ENCODE peak calls at places on chromosomes 6 and 20, in five cellular contexts. J, T, O, Q and F are unnamed samples.

GRCh38 chr20:531608-532007 is 12.0 kb downstream of the CSNK2A1 start:
- DNase-seq in J (no peak), T (no peak), O (no peak), Q (no peak), F (no peak)

GRCh38 chr20:63091901-63092659 is 85.3 kb upstream of the BHLHE23 start:
- DNase-seq in O (no peak), Q (no peak), J (no peak), T (peak), F (no peak)

GRCh38 chr6:29705389-29706231 is 17.6 kb upstream of the HLA-F start:
- DNase-seq in Q (peak), J (no peak), O (no peak), T (no peak), F (peak)

GRCh38 chr6:92329416-92329815 is 1089.9 kb downstream of the EPHA7 start:
- DNase-seq in O (no peak), T (no peak), Q (no peak), J (no peak), F (no peak)

GRCh38 chr6:36347635-36348034 is 10.9 kb upstream of the BNIP5 start:
- DNase-seq in T (no peak), J (no peak), O (no peak), Q (no peak), F (no peak)

GRCh38 chr20:62215991-62216635 is 4.0 kb downstream of the HRH3 start:
- DNase-seq in J (no peak), T (no peak), Q (no peak), O (no peak), F (no peak)

GRCh38 chr20:35273449-35274171 is 4.3 kb downstream of the MMP24OS start:
- DNase-seq in Q (no peak), J (no peak), O (no peak), T (no peak), F (no peak)

GRCh38 chr6:7546832-7547714 is 5.6 kb downstream of the DSP start:
- DNase-seq in J (no peak), O (no peak), T (no peak), Q (no peak), F (no peak)

GRCh38 chr6:42100029-42100901 is 42.2 kb downstream of the C6orf132 start:
- DNase-seq in J (no peak), O (no peak), T (no peak), Q (no peak), F (peak)

GRCh38 chr6:34791164-34791841 is 580 bp upstream of the BLTP3A start:
- DNase-seq in J (no peak), O (peak), Q (peak), T (peak), F (no peak)

GRCh38 chr6:150567823-150568383 is 31.8 kb upstream of the PLEKHG1 start:
- DNase-seq in O (no peak), J (no peak), Q (peak), T (no peak), F (no peak)

GRCh38 chr6:111480988-111481830 is 1.8 kb downstream of the REV3L start:
- DNase-seq in T (no peak), Q (peak), J (no peak), O (no peak), F (no peak)

GRCh38 chr6:26170181-26170580 is 83.0 kb downstream of the HFE start:
- DNase-seq in O (no peak), T (no peak), J (no peak), Q (no peak), F (no peak)

GRCh38 chr6:39137235-39137634 is 22.2 kb upstream of the SAYSD1 start:
- DNase-seq in J (peak), Q (no peak), T (no peak), O (no peak), F (peak)

GRCh38 chr6:121503633-121504032 is 68.2 kb downstream of the GJA1 start:
- DNase-seq in Q (no peak), J (no peak), T (no peak), O (no peak), F (no peak)

GRCh38 chr6:136463796-136464542 is 86.3 kb downstream of the MAP7 start:
- DNase-seq in O (no peak), Q (no peak), J (no peak), T (no peak), F (no peak)

GRCh38 chr20:20375862-20376261 is 8.0 kb downstream of the INSM1 start:
- DNase-seq in T (no peak), O (no peak), J (no peak), Q (peak), F (no peak)

GRCh38 chr6:158653577-158654354 is 3.9 kb downstream of the SYTL3 start:
- DNase-seq in Q (no peak), J (no peak), T (peak), O (peak), F (peak)

GRCh38 chr20:34473262-34473883 is 42.8 kb upstream of the DYNLRB1 start:
- DNase-seq in J (peak), T (no peak), Q (no peak), O (no peak), F (no peak)

GRCh38 chr6:31933537-31933936 is 6.0 kb downstream of the C2 start:
- DNase-seq in T (no peak), Q (no peak), O (no peak), J (no peak), F (no peak)

GRCh38 chr6:16481680-16482079 is 243.3 kb downstream of the GMPR start:
- DNase-seq in Q (no peak), T (no peak), J (no peak), O (no peak), F (no peak)

GRCh38 chr6:77136086-77136485 is 327.2 kb downstream of the HTR1B start:
- DNase-seq in J (no peak), O (no peak), Q (no peak), T (no peak), F (no peak)